ENCODE peak calls at places on chromosomes 3 and 15, in four cellular contexts. K is transverse colon, V is AG09319, Z is RWPE2. R is an unnamed sample.

GRCh38 chr3:120275553-120276092 is 9.4 kb downstream of the GPR156 start:
- DNase-seq in Z (no peak), K (no peak), V (no peak), R (no peak)

GRCh38 chr3:127799476-127800222 is 22.7 kb downstream of the MGLL start:
- DNase-seq in Z (no peak), K (no peak), V (no peak), R (no peak)

GRCh38 chr3:59056706-59057105 is 6.9 kb upstream of the CFAP20DC start:
- DNase-seq in Z (no peak), K (no peak), V (peak; percentile 7), R (no peak)

GRCh38 chr3:183560607-183561006 is 5.1 kb upstream of the KLHL6 start:
- DNase-seq in K (no peak), Z (no peak), V (no peak), R (no peak)

GRCh38 chr3:100231668-100232067 is 29.1 kb upstream of the TBC1D23 start:
- DNase-seq in Z (no peak), K (no peak), V (no peak), R (no peak)

GRCh38 chr3:150582620-150583019 is 20.5 kb upstream of the SELENOT start:
- DNase-seq in V (no peak), K (no peak), Z (no peak), R (no peak)

GRCh38 chr3:100269410-100270217 is 8.8 kb downstream of the TBC1D23 start:
- DNase-seq in Z (no peak), V (peak; percentile 81), K (no peak), R (no peak)

GRCh38 chr3:139285691-139286090 is 58.1 kb upstream of the MRPS22 start:
- DNase-seq in K (no peak), Z (no peak), V (no peak), R (no peak)

GRCh38 chr15:60649845-60650548 is 171.1 kb upstream of the ICE2 start:
- DNase-seq in V (no peak), K (peak; percentile 21), Z (no peak), R (no peak)

GRCh38 chr15:31311735-31312134 is 14.9 kb upstream of the KLF13 start:
- DNase-seq in Z (no peak), K (no peak), V (no peak), R (no peak)

GRCh38 chr15:40930430-40931299 is 1.5 kb downstream of the DLL4 start:
- DNase-seq in K (peak; percentile 63), Z (peak; percentile 82), V (no peak), R (no peak)

GRCh38 chr3:10932596-10932995 is 60.0 kb upstream of the SLC6A1 start:
- DNase-seq in K (no peak), V (no peak), Z (peak; percentile 13), R (no peak)

GRCh38 chr15:77599899-77600298 is 32.8 kb downstream of the LINGO1 start:
- DNase-seq in Z (no peak), V (no peak), K (peak; percentile 33), R (no peak)

GRCh38 chr3:110070539-110070916 is 733.2 kb upstream of the DPPA4 start:
- DNase-seq in K (no peak), Z (no peak), V (no peak), R (no peak)

GRCh38 chr15:87713405-87713995 is 543.0 kb downstream of the NTRK3 start:
- DNase-seq in K (no peak), Z (no peak), V (no peak), R (no peak)

GRCh38 chr15:38035701-38036100 is 101.3 kb downstream of the TMCO5A start:
- DNase-seq in Z (no peak), K (no peak), V (no peak), R (no peak)

GRCh38 chr3:53040361-53040820 is 5.5 kb downstream of the SFMBT1 start:
- DNase-seq in K (no peak), Z (no peak), V (no peak), R (no peak)

GRCh38 chr15:92184679-92185230 is 208.9 kb upstream of the ST8SIA2 start:
- DNase-seq in K (no peak), V (no peak), Z (no peak), R (no peak)

GRCh38 chr3:29475305-29475825 is 194.5 kb downstream of the RBMS3 start:
- DNase-seq in K (no peak), Z (no peak), V (no peak), R (no peak)

GRCh38 chr3:69241769-69242168 is 119.4 kb upstream of the LMOD3 start:
- DNase-seq in K (no peak), Z (no peak), V (no peak), R (no peak)

GRCh38 chr3:194185225-194185624 is 49.3 kb downstream of the HES1 start:
- DNase-seq in K (no peak), Z (no peak), V (no peak), R (no peak)

GRCh38 chr3:112634786-112635541 is 6.0 kb downstream of the CCDC80 start:
- DNase-seq in K (no peak), Z (no peak), V (no peak), R (no peak)

GRCh38 chr15:91881551-91882297 is 28.2 kb downstream of the SLCO3A1 start:
- DNase-seq in K (no peak), Z (no peak), V (no peak), R (no peak)

GRCh38 chr3:185225523-185225922 is 28.3 kb downstream of the EHHADH start:
- DNase-seq in V (peak; percentile 2), Z (no peak), K (no peak), R (no peak)

GRCh38 chr3:8420613-8421012 is 81.0 kb upstream of the LMCD1 start:
- DNase-seq in Z (no peak), K (no peak), V (no peak), R (no peak)

GRCh38 chr3:161600185-161600584 is 103.6 kb downstream of the OTOL1 start:
- DNase-seq in Z (no peak), K (no peak), V (no peak), R (no peak)

GRCh38 chr3:96700322-96701315 is 113.8 kb upstream of the EPHA6 start:
- DNase-seq in Z (no peak), K (no peak), V (no peak), R (no peak)

GRCh38 chr3:15630646-15631350 is 29.3 kb downstream of the BTD start:
- DNase-seq in K (no peak), Z (no peak), V (no peak), R (no peak)

GRCh38 chr15:62391565-62392262 is 226.6 kb upstream of the C2CD4B start:
- DNase-seq in Z (no peak), K (peak; percentile 59), V (no peak), R (peak; percentile 38)

GRCh38 chr15:49301562-49301961 is 121.5 kb upstream of the FGF7 start:
- DNase-seq in V (no peak), Z (no peak), K (no peak), R (no peak)

GRCh38 chr15:75775296-75776074 is 62.8 kb upstream of the CSPG4 start:
- DNase-seq in Z (no peak), V (no peak), K (no peak), R (no peak)

GRCh38 chr3:13046569-13047279 is 26.5 kb downstream of the IQSEC1 start:
- DNase-seq in Z (no peak), K (no peak), V (no peak), R (no peak)

GRCh38 chr3:16176391-16177030 is 2.0 kb downstream of the GALNT15 start:
- DNase-seq in Z (no peak), K (no peak), V (no peak), R (no peak)

GRCh38 chr15:67685716-67686115 is 139.6 kb upstream of the SKOR1 start:
- DNase-seq in Z (no peak), K (no peak), V (no peak), R (no peak)

GRCh38 chr15:67692573-67692972 is 132.7 kb upstream of the SKOR1 start:
- DNase-seq in V (no peak), K (no peak), Z (no peak), R (no peak)

GRCh38 chr15:67696087-67696486 is 129.2 kb upstream of the SKOR1 start:
- DNase-seq in K (no peak), Z (no peak), V (no peak), R (no peak)

GRCh38 chr15:67691450-67691849 is 133.9 kb upstream of the SKOR1 start:
- DNase-seq in K (no peak), V (no peak), Z (no peak), R (no peak)

DNA sequence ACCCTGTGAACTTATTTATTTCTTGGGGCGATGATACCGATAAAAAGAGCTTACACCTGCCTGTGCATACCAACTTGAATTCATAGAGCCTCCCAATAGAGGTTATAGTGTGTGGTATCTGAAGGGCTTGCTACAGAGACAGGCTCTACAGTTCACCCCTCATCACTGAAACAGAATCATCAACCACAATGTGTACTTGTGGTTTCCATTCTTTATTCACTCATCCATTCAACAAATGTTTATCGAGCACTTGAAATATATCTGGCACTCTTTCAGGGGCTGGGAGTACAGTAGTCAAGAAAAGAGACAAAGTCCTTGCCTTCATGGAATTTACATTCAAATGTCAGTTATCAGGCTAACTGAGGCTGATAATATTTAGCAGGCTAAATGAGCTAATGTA is 134.4 kb upstream of the SKOR1 start:
- DNase-seq in K (no peak), V (no peak), Z (no peak), R (no peak)
- TF ChIP-seq CTCF in K (no peak), V (no peak), Z (no peak), R (no peak)

GRCh38 chr15:100525894-100526512 is 2.7 kb downstream of the CERS3 start:
- DNase-seq in V (no peak), Z (no peak), K (peak; percentile 42), R (no peak)
- TF ChIP-seq CTCF in V (no peak), Z (no peak), K (no peak), R (no peak)

GRCh38 chr15:39785139-39785538 is 2.5 kb upstream of the FSIP1 start:
- DNase-seq in Z (no peak), V (no peak), K (no peak), R (no peak)
- TF ChIP-seq CTCF in Z (no peak), V (no peak), K (no peak), R (no peak)

DNA sequence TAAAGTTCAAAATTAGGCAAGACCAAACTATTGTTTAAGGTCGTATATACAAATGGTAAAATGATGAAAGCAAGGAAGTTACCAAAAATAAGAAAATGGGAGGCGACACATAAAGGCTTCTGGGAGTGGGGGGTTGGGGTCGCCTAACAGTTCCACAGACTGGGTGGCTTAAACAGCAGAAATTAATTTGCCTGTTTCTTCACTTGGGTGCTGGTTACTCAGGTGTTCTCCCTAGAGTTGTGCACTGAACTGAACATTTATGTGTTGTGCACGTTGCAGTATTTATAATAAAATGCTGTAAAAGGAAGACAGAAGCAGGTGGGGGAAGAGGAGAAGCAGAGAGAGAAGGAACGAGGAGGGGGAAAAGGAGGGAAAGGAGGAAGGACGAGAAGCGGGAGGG is 10.5 kb upstream of the RNU6-1 start:
- DNase-seq in K (no peak), Z (peak; percentile 6), V (no peak), R (no peak)
- TF ChIP-seq CTCF in K (no peak), Z (no peak), V (no peak), R (no peak)

GRCh38 chr3:72924055-72924454 is 36.2 kb downstream of the GXYLT2 start:
- DNase-seq in K (no peak), Z (no peak), V (no peak), R (no peak)
- TF ChIP-seq CTCF in K (no peak), Z (no peak), V (no peak), R (peak; percentile 43)

GRCh38 chr3:57910988-57911387 is 97.2 kb upstream of the FLNB start:
- DNase-seq in Z (no peak), K (no peak), V (no peak), R (no peak)
- TF ChIP-seq CTCF in Z (peak; percentile 65), K (peak; percentile 16), V (peak; percentile 18), R (peak; percentile 49)

GRCh38 chr3:135792174-135792573 is 173.4 kb upstream of the PPP2R3A start:
- DNase-seq in V (no peak), Z (no peak), K (no peak), R (peak; percentile 14)
- TF ChIP-seq CTCF in V (no peak), Z (no peak), K (no peak), R (no peak)

R was measured in neural crest cell.